ENCODE peak calls at places on chromosomes 13 and 19, in four cellular contexts. Y is lung, N is endothelial cell of umbilical vein, M is uterus. W is an unnamed sample.

GRCh38 chr19:54231077-54231931 is 8.5 kb upstream of the LILRB3 start:
- DNase-seq in Y (peak), N (peak), M (peak), W (no peak)

GRCh38 chr19:3494051-3494450 is 6.4 kb downstream of the DOHH start:
- DNase-seq in Y (no peak), N (no peak), M (no peak), W (peak)

GRCh38 chr13:91398413-91399188 is at the start of gene GPC5:
- DNase-seq in Y (peak), N (peak), M (peak), W (peak)

GRCh38 chr19:1860133-1860775 is 3.1 kb downstream of the KLF16 start:
- DNase-seq in Y (no peak), N (no peak), M (peak), W (no peak)

GRCh38 chr13:51759240-51759639 is 44.7 kb downstream of the DHRS12 start:
- DNase-seq in Y (no peak), N (no peak), M (no peak), W (no peak)

GRCh38 chr19:4539697-4540581 is at the start of gene LRG1:
- DNase-seq in Y (peak), N (peak), M (peak), W (no peak)

GRCh38 chr13:45007823-45008222 is 18.5 kb downstream of the GPALPP1 start:
- DNase-seq in Y (no peak), N (no peak), M (no peak), W (no peak)

GRCh38 chr19:47663435-47663910 is 49.7 kb upstream of the EHD2 start:
- DNase-seq in Y (no peak), N (no peak), M (no peak), W (peak)

GRCh38 chr13:100789481-100789880 is 114.9 kb upstream of the TMTC4 start:
- DNase-seq in Y (peak), N (peak), M (no peak), W (no peak)

GRCh38 chr13:47215741-47216140 is 318.9 kb upstream of the HTR2A start:
- DNase-seq in Y (no peak), N (no peak), M (no peak), W (peak)

GRCh38 chr19:51531349-51532315 is at the start of gene SIGLEC6:
- DNase-seq in Y (peak), N (no peak), M (no peak), W (no peak)

GRCh38 chr13:27476943-27477681 is 26.7 kb upstream of the MTIF3 start:
- DNase-seq in Y (no peak), N (peak), M (no peak), W (peak)

GRCh38 chr19:51439021-51439465 is 19.2 kb downstream of the SIGLEC8 start:
- DNase-seq in Y (no peak), N (no peak), M (no peak), W (peak)

GRCh38 chr19:10611907-10612306 is 13.4 kb upstream of the SLC44A2 start:
- DNase-seq in Y (no peak), N (no peak), M (no peak), W (no peak)

GRCh38 chr19:21491161-21491560 is 14.2 kb upstream of the ZNF429 start:
- DNase-seq in Y (no peak), N (no peak), M (no peak), W (no peak)

GRCh38 chr13:32829676-32830091 is 186.5 kb upstream of the KL start:
- DNase-seq in Y (no peak), N (no peak), M (no peak), W (peak)

GRCh38 chr13:99392126-99392805 is 85.1 kb upstream of the GPR183 start:
- DNase-seq in Y (no peak), N (no peak), M (no peak), W (no peak)

GRCh38 chr19:31232220-31232619 is 117.0 kb downstream of the TSHZ3 start:
- DNase-seq in Y (no peak), N (no peak), M (no peak), W (no peak)

GRCh38 chr13:39968646-39969475 is 313.4 kb downstream of the COG6 start:
- DNase-seq in Y (no peak), N (no peak), M (no peak), W (no peak)

GRCh38 chr19:30253581-30253996 is 118.6 kb upstream of the ZNF536 start:
- DNase-seq in Y (no peak), N (no peak), M (no peak), W (peak)

GRCh38 chr19:31253816-31254551 is 95.3 kb downstream of the TSHZ3 start:
- DNase-seq in Y (no peak), N (no peak), M (no peak), W (peak)

GRCh38 chr19:45217957-45218334 is 27.3 kb downstream of the EXOC3L2 start:
- DNase-seq in Y (no peak), N (no peak), M (no peak), W (no peak)

GRCh38 chr19:45217193-45217956 is 27.8 kb downstream of the EXOC3L2 start:
- DNase-seq in Y (no peak), N (no peak), M (no peak), W (no peak)

GRCh38 chr19:45213031-45213430 is 32.2 kb downstream of the EXOC3L2 start:
- DNase-seq in Y (no peak), N (no peak), M (no peak), W (no peak)

GRCh38 chr19:45216677-45217076 is 28.5 kb downstream of the EXOC3L2 start:
- DNase-seq in Y (no peak), N (peak), M (no peak), W (no peak)

GRCh38 chr19:45215391-45216191 is 29.6 kb downstream of the EXOC3L2 start:
- DNase-seq in Y (peak), N (peak), M (peak), W (no peak)
- TF ChIP-seq CTCF in Y (no peak), N (no peak), M (no peak), W (no peak)

GRCh38 chr13:108270442-108270841 is 924 bp downstream of the TNFSF13B start:
- DNase-seq in Y (no peak), N (no peak), M (no peak), W (no peak)
- H3K27ac ChIP-seq in Y (peak), N (no peak), M (no peak), W (no peak)

GRCh38 chr19:18475762-18476331 is 37.9 kb upstream of the ISYNA1 start:
- DNase-seq in Y (no peak), N (no peak), M (no peak), W (no peak)
- TF ChIP-seq CTCF in Y (no peak), N (no peak), M (no peak), W (no peak)

GRCh38 chr13:73251866-73252265 is 193.1 kb downstream of the KLF5 start:
- DNase-seq in Y (no peak), N (no peak), M (no peak), W (no peak)

GRCh38 chr13:73258396-73258795 is 199.6 kb downstream of the KLF5 start:
- DNase-seq in Y (no peak), N (no peak), M (peak), W (no peak)

GRCh38 chr13:73259061-73259908 is 200.5 kb downstream of the KLF5 start:
- DNase-seq in Y (no peak), N (no peak), M (peak), W (no peak)

GRCh38 chr13:73250061-73250460 is 191.3 kb downstream of the KLF5 start:
- DNase-seq in Y (no peak), N (no peak), M (no peak), W (no peak)

DNA sequence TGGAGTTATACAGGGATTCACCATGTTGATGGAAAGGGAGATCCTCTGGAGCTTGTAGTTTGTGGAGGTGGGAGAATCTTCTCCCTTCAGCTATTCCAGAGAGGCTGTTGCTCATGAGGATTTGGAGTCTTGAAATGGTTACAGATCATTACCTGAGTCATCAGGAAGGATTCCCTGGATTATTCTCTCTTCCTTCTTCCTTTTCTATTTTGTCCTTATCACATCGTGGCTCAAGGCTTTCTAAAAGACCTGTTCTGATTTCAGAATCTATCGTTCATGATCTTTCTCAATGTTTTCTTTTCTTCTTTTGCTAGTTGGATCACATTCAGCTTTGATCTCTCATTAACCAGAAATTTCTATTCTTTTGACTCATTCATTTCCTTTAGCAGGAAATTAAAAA is 196.0 kb downstream of the KLF5 start:
- DNase-seq in Y (no peak), N (peak), M (no peak), W (no peak)
- H3K27ac ChIP-seq in Y (no peak), N (no peak), M (no peak), W (no peak)